ENCODE peak calls at places on chromosome 21, in nine cellular contexts. C, D, Z, M, Q, Y, W, H and B are unnamed samples.

GRCh38 chr21:36436829-36437744 is 42.8 kb downstream of the CLDN14 start:
- DNase-seq in H (no peak), D (no peak), Y (no peak), M (no peak), Q (no peak), C (no peak), W (no peak), Z (no peak), B (no peak)

GRCh38 chr21:37671381-37671780 is 244.9 kb downstream of the KCNJ6 start:
- DNase-seq in W (no peak), H (no peak), D (no peak), Y (no peak), Z (no peak), Q (no peak), C (no peak), M (no peak), B (no peak)

GRCh38 chr21:46229133-46229922 is 754 bp upstream of the LSS start:
- DNase-seq in Q (no peak), Z (no peak), H (peak), Y (peak), M (no peak), D (no peak), W (no peak), C (no peak), B (no peak)

GRCh38 chr21:40143822-40144525 is 276.7 kb downstream of the PCP4 start:
- DNase-seq in H (peak), W (peak), D (no peak), Y (no peak), M (no peak), Q (peak), Z (no peak), C (no peak), B (no peak)

GRCh38 chr21:34574581-34574980 is 40.3 kb downstream of the RCAN1 start:
- DNase-seq in Z (no peak), Q (no peak), C (no peak), Y (no peak), D (no peak), H (no peak), M (no peak), W (no peak), B (no peak)

GRCh38 chr21:42618713-42619112 is 34.7 kb upstream of the PDE9A start:
- DNase-seq in Y (no peak), H (no peak), Q (no peak), W (no peak), C (no peak), M (no peak), Z (no peak), D (no peak), B (no peak)

GRCh38 chr21:38487906-38488639 is 10.2 kb downstream of the ERG start:
- DNase-seq in D (no peak), C (no peak), M (no peak), Q (no peak), Z (no peak), Y (no peak), H (no peak), W (no peak), B (no peak)

GRCh38 chr21:43295016-43295958 is 126.5 kb downstream of the CRYAA start:
- DNase-seq in H (no peak), W (no peak), Z (no peak), M (no peak), Q (no peak), D (no peak), C (no peak), Y (no peak), B (no peak)

GRCh38 chr21:33950425-33951079 is 34.9 kb upstream of the ATP5PO start:
- DNase-seq in Z (no peak), D (no peak), W (no peak), C (no peak), M (no peak), Q (no peak), Y (no peak), H (no peak), B (no peak)

GRCh38 chr21:15128267-15128666 is 63.5 kb upstream of the NRIP1 start:
- DNase-seq in C (no peak), Y (no peak), W (no peak), Q (no peak), H (no peak), Z (no peak), D (no peak), M (no peak), B (no peak)

GRCh38 chr21:40041446-40041845 is 174.2 kb downstream of the PCP4 start:
- DNase-seq in Y (no peak), Z (no peak), W (no peak), D (no peak), Q (no peak), H (no peak), M (no peak), C (no peak), B (no peak)

GRCh38 chr21:40334159-40334558 is 466.9 kb downstream of the PCP4 start:
- DNase-seq in M (no peak), H (no peak), Y (no peak), C (no peak), Z (no peak), W (no peak), D (no peak), Q (no peak), B (no peak)

GRCh38 chr21:16156841-16157240 is 427.1 kb downstream of the USP25 start:
- DNase-seq in W (no peak), Y (no peak), M (no peak), H (no peak), Q (no peak), Z (no peak), D (no peak), C (no peak), B (no peak)

GRCh38 chr21:40754466-40754865 is 92.5 kb downstream of the DSCAM start:
- DNase-seq in W (no peak), H (no peak), Y (no peak), C (no peak), M (no peak), Q (no peak), D (no peak), Z (no peak), B (no peak)

GRCh38 chr21:36861924-36862323 is 104.5 kb downstream of the HLCS start:
- DNase-seq in H (no peak), M (no peak), C (no peak), Z (no peak), Y (no peak), D (no peak), W (no peak), Q (no peak), B (no peak)

GRCh38 chr21:35366348-35367085 is 317.4 kb upstream of the RUNX1 start:
- DNase-seq in Y (no peak), H (no peak), M (no peak), C (no peak), W (peak), D (no peak), Z (no peak), Q (no peak), B (no peak)

GRCh38 chr21:17900281-17900989 is 81.3 kb upstream of the C21orf91 start:
- DNase-seq in H (no peak), C (no peak), Q (no peak), M (no peak), Y (no peak), Z (no peak), W (no peak), D (no peak), B (no peak)

GRCh38 chr21:29481641-29482040 is 182.9 kb downstream of the BACH1 start:
- DNase-seq in Y (no peak), H (no peak), Q (no peak), Z (no peak), C (no peak), D (peak), W (peak), M (no peak), B (no peak)

GRCh38 chr21:33455858-33456446 is 23.8 kb downstream of the TMEM50B start:
- DNase-seq in Y (no peak), D (no peak), H (no peak), M (no peak), Q (no peak), C (no peak), W (no peak), Z (no peak), B (no peak)

GRCh38 chr21:29025328-29025713 is 853 bp downstream of the USP16 start:
- DNase-seq in M (no peak), D (no peak), H (no peak), Q (no peak), W (no peak), Y (no peak), C (no peak), Z (no peak), B (no peak)

GRCh38 chr21:36260802-36261201 is 59.2 kb upstream of the MORC3 start:
- DNase-seq in D (no peak), Z (no peak), H (no peak), M (no peak), C (no peak), Y (no peak), Q (no peak), W (no peak), B (no peak)

GRCh38 chr21:42263591-42264131 is 44.7 kb downstream of the ABCG1 start:
- DNase-seq in Q (no peak), H (no peak), D (no peak), C (no peak), W (no peak), M (no peak), Z (no peak), Y (no peak), B (no peak)

GRCh38 chr21:46154955-46155513 is 345 bp downstream of the FTCD start:
- DNase-seq in W (no peak), D (no peak), M (no peak), Q (no peak), C (peak), Z (no peak), Y (no peak), H (no peak), B (no peak)

GRCh38 chr21:34736116-34736870 is 67.5 kb downstream of the CLIC6 start:
- DNase-seq in Z (no peak), Q (no peak), M (no peak), D (no peak), C (no peak), Y (peak), W (no peak), H (no peak), B (no peak)

GRCh38 chr21:42974832-42975820 is 764 bp downstream of the PKNOX1 start:
- DNase-seq in Z (peak), M (peak), C (no peak), Y (peak), H (peak), W (peak), Q (no peak), D (no peak), B (no peak)

GRCh38 chr21:34800797-34801518 is 132.2 kb downstream of the CLIC6 start:
- DNase-seq in Q (no peak), Y (no peak), W (peak), C (peak), Z (no peak), M (no peak), H (no peak), D (no peak), B (peak)

GRCh38 chr21:14677639-14678179 is 131.6 kb upstream of the SAMSN1 start:
- DNase-seq in M (no peak), C (no peak), Q (no peak), Z (no peak), Y (no peak), D (no peak), H (no peak), W (no peak), B (no peak)